ENCODE peak calls at places on chromosomes 1 and 21, in four cellular contexts. D is PC-3, B is kidney, K is GM06990. G is an unnamed sample.

GRCh38 chr1:219317762-219318353 is 144.2 kb downstream of the LYPLAL1 start:
- DNase-seq in B (no peak), D (peak; percentile 82), K (no peak), G (no peak)

GRCh38 chr21:15729346-15729673 is 472 bp upstream of the USP25 start:
- DNase-seq in D (no peak), B (no peak), K (no peak), G (peak; percentile 26)

GRCh38 chr1:1179983-1180861 is 6.5 kb downstream of the TTLL10 start:
- DNase-seq in D (no peak), K (peak; percentile 6), B (peak; percentile 71), G (no peak)

GRCh38 chr1:190177555-190177954 is 300.1 kb downstream of the BRINP3 start:
- DNase-seq in B (no peak), K (no peak), D (no peak), G (no peak)

GRCh38 chr1:215567491-215568286 is 585 bp downstream of the KCTD3 start:
- DNase-seq in D (peak; percentile 77), B (peak; percentile 88), K (peak; percentile 78), G (peak; percentile 49)

GRCh38 chr1:166925791-166926483 is 49.4 kb downstream of the ILDR2 start:
- DNase-seq in B (no peak), D (peak; percentile 89), K (no peak), G (peak; percentile 11)

GRCh38 chr1:220742520-220742919 is 5.6 kb upstream of the MTARC2 start:
- DNase-seq in B (no peak), K (no peak), D (no peak), G (no peak)

GRCh38 chr1:48665743-48666142 is 110.9 kb downstream of the BEND5 start:
- DNase-seq in K (no peak), D (no peak), B (no peak), G (no peak)

GRCh38 chr1:46487818-46488218 is 1.8 kb upstream of the DMBX1 start:
- DNase-seq in B (no peak), K (no peak), D (no peak), G (no peak)

GRCh38 chr1:85297855-85298629 is 21.6 kb upstream of the BCL10 start:
- DNase-seq in B (no peak), D (peak; percentile 99), K (peak; percentile 55), G (peak; percentile 98)

GRCh38 chr1:218459878-218460277 is 114.7 kb downstream of the TGFB2 start:
- DNase-seq in B (no peak), K (no peak), D (peak; percentile 99), G (peak; percentile 78)

GRCh38 chr1:160724445-160725242 is 13.0 kb upstream of the CD48 start:
- DNase-seq in K (no peak), D (no peak), B (no peak), G (peak; percentile 61)

GRCh38 chr1:23930861-23931471 is 17.8 kb upstream of the CNR2 start:
- DNase-seq in D (no peak), B (no peak), K (no peak), G (peak; percentile 83)

GRCh38 chr1:65949933-65950332 is 157.2 kb downstream of the PDE4B start:
- DNase-seq in B (no peak), K (no peak), D (no peak), G (no peak)

GRCh38 chr1:27607239-27607804 is 3.4 kb upstream of the AHDC1 start:
- DNase-seq in D (no peak), K (no peak), B (peak; percentile 81), G (no peak)

GRCh38 chr1:229879746-229880145 is 187.3 kb upstream of the GALNT2 start:
- DNase-seq in B (no peak), K (no peak), D (no peak), G (no peak)

DNA sequence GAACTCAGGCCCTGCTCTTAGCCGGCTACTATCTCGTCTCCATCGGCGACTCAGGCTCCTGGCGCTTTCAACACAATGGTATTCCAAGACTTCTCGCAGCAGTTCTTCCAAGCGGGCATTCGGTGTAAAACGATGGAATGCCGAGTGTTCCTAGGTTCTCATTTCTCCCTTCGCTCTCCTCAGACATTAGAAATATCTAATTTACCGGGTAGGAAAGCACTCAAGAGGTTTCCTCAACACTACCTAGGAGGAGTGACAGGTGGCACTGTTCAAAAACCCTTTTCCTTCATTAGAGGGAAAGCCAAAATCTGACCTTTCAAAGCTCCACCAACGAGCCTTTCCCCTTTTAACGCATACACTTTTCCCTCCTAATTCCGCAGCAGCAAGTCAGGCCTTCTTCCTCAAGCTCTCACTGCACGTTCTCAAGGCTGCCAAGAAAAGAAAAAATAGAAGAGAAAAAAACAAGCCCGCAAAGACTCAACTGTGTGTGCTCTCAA is 601 bp downstream of the UBE2G2 start:
- DNase-seq in K (no peak), B (no peak), D (peak; percentile 60), G (peak; percentile 48)
- TF ChIP-seq CTCF in K (peak; percentile 58), B (peak; percentile 22), D (peak; percentile 63), G (peak; percentile 57)

GRCh38 chr21:18608226-18608625 is 204.6 kb upstream of the TMPRSS15 start:
- DNase-seq in D (no peak), K (no peak), B (no peak), G (no peak)
- H3K36me3 ChIP-seq in D (no peaks in the 10 kb centered on the region), K (no peaks in the 10 kb centered on the region), B (no peaks in the 10 kb centered on the region), G (no peaks in the 10 kb centered on the region)

GRCh38 chr21:44845418-44846200 is 27.7 kb upstream of the SUMO3 start:
- DNase-seq in D (peak; percentile 66), K (peak; percentile 46), B (peak; percentile 91), G (no peak)

GRCh38 chr21:44846201-44846484 is 27.3 kb downstream of the PTTG1IP start:
- DNase-seq in B (no peak), D (no peak), K (no peak), G (peak; percentile 19)

GRCh38 chr21:44847261-44848056 is 26.0 kb downstream of the PTTG1IP start:
- DNase-seq in K (no peak), B (peak; percentile 62), D (no peak), G (no peak)

GRCh38 chr21:44848821-44849521 is 24.5 kb downstream of the PTTG1IP start:
- DNase-seq in K (no peak), D (no peak), B (peak; percentile 69), G (no peak)

GRCh38 chr21:44846485-44847260 is 26.8 kb downstream of the PTTG1IP start:
- DNase-seq in K (no peak), D (peak; percentile 51), B (peak; percentile 89), G (peak; percentile 48)
- H3K4me3 ChIP-seq in K (no peak overlapping the region), D (peak overlapping the region; percentile 36), B (no peak overlapping the region), G (no peak overlapping the region)

GRCh38 chr1:19762175-19762779 is 37.4 kb downstream of the TMCO4 start:
- DNase-seq in D (peak; percentile 57), B (no peak), K (no peak), G (no peak)
- TF ChIP-seq CTCF in D (peak; percentile 93), B (peak; percentile 53), K (peak; percentile 85), G (peak; percentile 90)

GRCh38 chr1:12609469-12610003 is 8.5 kb downstream of the DHRS3 start:
- DNase-seq in D (no peak), K (no peak), B (no peak), G (no peak)
- H3K36me3 ChIP-seq in D (peaks cover 36% of the 10 kb centered on the region), K (no peaks in the 10 kb centered on the region), B (peaks cover 33% of the 10 kb centered on the region), G (peaks cover 11% of the 10 kb centered on the region)

G was measured in bronchial epithelial cell.